ENCODE peak calls at places on chromosome 4, in seven cellular contexts. One of them, this sample, is unnamed.

GRCh38 chr4:1511441-1512041 is 105.3 kb upstream of the NKX1-1 start:
- DNase-seq in smooth muscle cell of the brain vasculature: peak; percentile 44
- DNase-seq in H7: peak; percentile 89
- DNase-seq in neural progenitor cell: no peak
- DNase-seq in fibroblast of lung: peak; percentile 67
- DNase-seq in effector CD8-positive, alpha-beta T cell: peak; percentile 7
- DNase-seq in endothelial cell: no peak
- DNase-seq in this sample: no peak

GRCh38 chr4:137631605-137632004 is 99.3 kb upstream of the PCDH18 start:
- DNase-seq in fibroblast of lung: no peak
- DNase-seq in endothelial cell: no peak
- DNase-seq in smooth muscle cell of the brain vasculature: no peak
- DNase-seq in effector CD8-positive, alpha-beta T cell: no peak
- DNase-seq in H7: no peak
- DNase-seq in neural progenitor cell: no peak
- DNase-seq in this sample: no peak

GRCh38 chr4:7417639-7418038 is 17.1 kb downstream of the PSAPL1 start:
- DNase-seq in H7: no peak
- DNase-seq in neural progenitor cell: no peak
- DNase-seq in endothelial cell: no peak
- DNase-seq in effector CD8-positive, alpha-beta T cell: no peak
- DNase-seq in fibroblast of lung: no peak
- DNase-seq in smooth muscle cell of the brain vasculature: no peak
- DNase-seq in this sample: no peak

GRCh38 chr4:24807611-24808010 is 12.2 kb downstream of the SOD3 start:
- DNase-seq in neural progenitor cell: no peak
- DNase-seq in endothelial cell: no peak
- DNase-seq in H7: no peak
- DNase-seq in effector CD8-positive, alpha-beta T cell: no peak
- DNase-seq in fibroblast of lung: no peak
- DNase-seq in smooth muscle cell of the brain vasculature: no peak
- DNase-seq in this sample: no peak

GRCh38 chr4:8050555-8051206 is 107.9 kb downstream of the ABLIM2 start:
- DNase-seq in smooth muscle cell of the brain vasculature: peak; percentile 21
- DNase-seq in endothelial cell: no peak
- DNase-seq in neural progenitor cell: no peak
- DNase-seq in effector CD8-positive, alpha-beta T cell: no peak
- DNase-seq in fibroblast of lung: peak; percentile 52
- DNase-seq in H7: peak; percentile 87
- DNase-seq in this sample: no peak

GRCh38 chr4:23097251-23097650 is 404.5 kb downstream of the GBA3 start:
- DNase-seq in fibroblast of lung: peak; percentile 72
- DNase-seq in endothelial cell: no peak
- DNase-seq in effector CD8-positive, alpha-beta T cell: no peak
- DNase-seq in smooth muscle cell of the brain vasculature: no peak
- DNase-seq in neural progenitor cell: no peak
- DNase-seq in H7: no peak
- DNase-seq in this sample: no peak

GRCh38 chr4:70670332-70671014 is 4.2 kb upstream of the JCHAIN start:
- DNase-seq in neural progenitor cell: no peak
- DNase-seq in effector CD8-positive, alpha-beta T cell: no peak
- DNase-seq in smooth muscle cell of the brain vasculature: no peak
- DNase-seq in H7: no peak
- DNase-seq in fibroblast of lung: peak; percentile 16
- DNase-seq in endothelial cell: no peak
- DNase-seq in this sample: no peak

GRCh38 chr4:28248269-28248668 is 1387.6 kb downstream of the STIM2 start:
- DNase-seq in neural progenitor cell: no peak
- DNase-seq in effector CD8-positive, alpha-beta T cell: no peak
- DNase-seq in H7: no peak
- DNase-seq in smooth muscle cell of the brain vasculature: no peak
- DNase-seq in endothelial cell: no peak
- DNase-seq in fibroblast of lung: no peak
- DNase-seq in this sample: no peak

GRCh38 chr4:76620723-76621463 is 185.9 kb downstream of the SHROOM3 start:
- DNase-seq in neural progenitor cell: no peak
- DNase-seq in effector CD8-positive, alpha-beta T cell: no peak
- DNase-seq in endothelial cell: no peak
- DNase-seq in H7: no peak
- DNase-seq in smooth muscle cell of the brain vasculature: no peak
- DNase-seq in fibroblast of lung: no peak
- DNase-seq in this sample: no peak

GRCh38 chr4:136769717-136770116 is 762.6 kb downstream of the PCDH18 start:
- DNase-seq in endothelial cell: no peak
- DNase-seq in effector CD8-positive, alpha-beta T cell: no peak
- DNase-seq in H7: no peak
- DNase-seq in smooth muscle cell of the brain vasculature: no peak
- DNase-seq in fibroblast of lung: no peak
- DNase-seq in neural progenitor cell: no peak
- DNase-seq in this sample: no peak

GRCh38 chr4:179803857-179804256 is 2361.6 kb upstream of the AGA start:
- DNase-seq in endothelial cell: no peak
- DNase-seq in effector CD8-positive, alpha-beta T cell: no peak
- DNase-seq in neural progenitor cell: no peak
- DNase-seq in fibroblast of lung: peak; percentile 21
- DNase-seq in H7: no peak
- DNase-seq in smooth muscle cell of the brain vasculature: no peak
- DNase-seq in this sample: no peak

GRCh38 chr4:120921456-120922389 is 803 bp downstream of the PRDM5 start:
- DNase-seq in smooth muscle cell of the brain vasculature: no peak
- DNase-seq in endothelial cell: peak; percentile 66
- DNase-seq in neural progenitor cell: peak; percentile 69
- DNase-seq in H7: peak; percentile 69
- DNase-seq in effector CD8-positive, alpha-beta T cell: peak; percentile 19
- DNase-seq in fibroblast of lung: peak; percentile 71
- DNase-seq in this sample: no peak

GRCh38 chr4:52107745-52108144 is 56.6 kb downstream of the SPATA18 start:
- DNase-seq in endothelial cell: no peak
- DNase-seq in effector CD8-positive, alpha-beta T cell: no peak
- DNase-seq in smooth muscle cell of the brain vasculature: no peak
- DNase-seq in H7: no peak
- DNase-seq in neural progenitor cell: no peak
- DNase-seq in fibroblast of lung: no peak
- DNase-seq in this sample: no peak

GRCh38 chr4:55758570-55758969 is 61.0 kb upstream of the EXOC1L start:
- DNase-seq in endothelial cell: no peak
- DNase-seq in H7: no peak
- DNase-seq in effector CD8-positive, alpha-beta T cell: no peak
- DNase-seq in smooth muscle cell of the brain vasculature: no peak
- DNase-seq in fibroblast of lung: no peak
- DNase-seq in neural progenitor cell: no peak
- DNase-seq in this sample: no peak

GRCh38 chr4:28267166-28267565 is 1406.5 kb downstream of the STIM2 start:
- DNase-seq in endothelial cell: no peak
- DNase-seq in effector CD8-positive, alpha-beta T cell: no peak
- DNase-seq in fibroblast of lung: no peak
- DNase-seq in neural progenitor cell: no peak
- DNase-seq in smooth muscle cell of the brain vasculature: no peak
- DNase-seq in H7: no peak
- DNase-seq in this sample: no peak

GRCh38 chr4:175453456-175453855 is 358.6 kb downstream of the GPM6A start:
- DNase-seq in neural progenitor cell: no peak
- DNase-seq in smooth muscle cell of the brain vasculature: no peak
- DNase-seq in fibroblast of lung: no peak
- DNase-seq in effector CD8-positive, alpha-beta T cell: no peak
- DNase-seq in H7: no peak
- DNase-seq in endothelial cell: no peak
- DNase-seq in this sample: no peak

GRCh38 chr4:139521764-139522373 is 34.1 kb downstream of the SETD7 start:
- DNase-seq in smooth muscle cell of the brain vasculature: no peak
- DNase-seq in neural progenitor cell: no peak
- DNase-seq in effector CD8-positive, alpha-beta T cell: no peak
- DNase-seq in fibroblast of lung: no peak
- DNase-seq in H7: no peak
- DNase-seq in endothelial cell: no peak
- DNase-seq in this sample: no peak

GRCh38 chr4:37892641-37893040 is 1.8 kb downstream of the TBC1D1 start:
- DNase-seq in fibroblast of lung: no peak
- DNase-seq in neural progenitor cell: no peak
- DNase-seq in H7: no peak
- DNase-seq in endothelial cell: no peak
- DNase-seq in smooth muscle cell of the brain vasculature: no peak
- DNase-seq in effector CD8-positive, alpha-beta T cell: peak; percentile 3
- DNase-seq in this sample: no peak

GRCh38 chr4:175418511-175418910 is 393.6 kb downstream of the GPM6A start:
- DNase-seq in endothelial cell: no peak
- DNase-seq in neural progenitor cell: no peak
- DNase-seq in H7: no peak
- DNase-seq in fibroblast of lung: no peak
- DNase-seq in smooth muscle cell of the brain vasculature: no peak
- DNase-seq in effector CD8-positive, alpha-beta T cell: no peak
- DNase-seq in this sample: no peak

GRCh38 chr4:121654738-121655137 is 42.0 kb downstream of the ANXA5 start:
- DNase-seq in neural progenitor cell: no peak
- DNase-seq in H7: no peak
- DNase-seq in smooth muscle cell of the brain vasculature: no peak
- DNase-seq in endothelial cell: no peak
- DNase-seq in effector CD8-positive, alpha-beta T cell: no peak
- DNase-seq in fibroblast of lung: no peak
- DNase-seq in this sample: no peak

GRCh38 chr4:25378130-25378743 is 1.2 kb downstream of the ANAPC4 start:
- DNase-seq in H7: peak; percentile 29
- DNase-seq in endothelial cell: no peak
- DNase-seq in fibroblast of lung: no peak
- DNase-seq in neural progenitor cell: no peak
- DNase-seq in smooth muscle cell of the brain vasculature: no peak
- DNase-seq in effector CD8-positive, alpha-beta T cell: no peak
- DNase-seq in this sample: no peak

GRCh38 chr4:71184195-71184781 is 154.5 kb upstream of the SLC4A4 start:
- DNase-seq in effector CD8-positive, alpha-beta T cell: no peak
- DNase-seq in smooth muscle cell of the brain vasculature: no peak
- DNase-seq in fibroblast of lung: peak; percentile 76
- DNase-seq in H7: peak; percentile 58
- DNase-seq in endothelial cell: peak; percentile 17
- DNase-seq in neural progenitor cell: peak; percentile 70
- DNase-seq in this sample: peak; percentile 15

GRCh38 chr4:101599620-101600019 is 190.9 kb upstream of the BANK1 start:
- DNase-seq in H7: no peak
- DNase-seq in smooth muscle cell of the brain vasculature: no peak
- DNase-seq in effector CD8-positive, alpha-beta T cell: no peak
- DNase-seq in fibroblast of lung: peak; percentile 71
- DNase-seq in endothelial cell: no peak
- DNase-seq in neural progenitor cell: no peak
- DNase-seq in this sample: no peak

GRCh38 chr4:52368895-52369294 is 290.2 kb downstream of the USP46 start:
- DNase-seq in endothelial cell: no peak
- DNase-seq in H7: no peak
- DNase-seq in smooth muscle cell of the brain vasculature: no peak
- DNase-seq in effector CD8-positive, alpha-beta T cell: no peak
- DNase-seq in fibroblast of lung: no peak
- DNase-seq in neural progenitor cell: no peak
- DNase-seq in this sample: no peak

GRCh38 chr4:169225812-169226211 is 44.9 kb downstream of the SH3RF1 start:
- DNase-seq in fibroblast of lung: no peak
- DNase-seq in neural progenitor cell: no peak
- DNase-seq in effector CD8-positive, alpha-beta T cell: no peak
- DNase-seq in endothelial cell: no peak
- DNase-seq in smooth muscle cell of the brain vasculature: no peak
- DNase-seq in H7: no peak
- DNase-seq in this sample: peak; percentile 55

GRCh38 chr4:65495439-65495838 is 174.8 kb downstream of the EPHA5 start:
- DNase-seq in fibroblast of lung: no peak
- DNase-seq in H7: no peak
- DNase-seq in endothelial cell: no peak
- DNase-seq in neural progenitor cell: no peak
- DNase-seq in smooth muscle cell of the brain vasculature: no peak
- DNase-seq in effector CD8-positive, alpha-beta T cell: no peak
- DNase-seq in this sample: no peak

GRCh38 chr4:2256781-2257191 is 5.1 kb downstream of the MXD4 start:
- DNase-seq in fibroblast of lung: no peak
- DNase-seq in effector CD8-positive, alpha-beta T cell: no peak
- DNase-seq in smooth muscle cell of the brain vasculature: no peak
- DNase-seq in H7: peak; percentile 37
- DNase-seq in endothelial cell: peak; percentile 2
- DNase-seq in neural progenitor cell: no peak
- DNase-seq in this sample: no peak

GRCh38 chr4:48467891-48468290 is 15.3 kb upstream of the SLC10A4 start:
- DNase-seq in neural progenitor cell: no peak
- DNase-seq in smooth muscle cell of the brain vasculature: no peak
- DNase-seq in endothelial cell: no peak
- DNase-seq in H7: no peak
- DNase-seq in fibroblast of lung: no peak
- DNase-seq in effector CD8-positive, alpha-beta T cell: no peak
- DNase-seq in this sample: no peak

GRCh38 chr4:7134737-7135388 is 57.5 kb upstream of the SORCS2 start:
- DNase-seq in smooth muscle cell of the brain vasculature: peak; percentile 83
- DNase-seq in H7: no peak
- DNase-seq in fibroblast of lung: peak; percentile 94
- DNase-seq in neural progenitor cell: no peak
- DNase-seq in effector CD8-positive, alpha-beta T cell: no peak
- DNase-seq in endothelial cell: no peak
- DNase-seq in this sample: no peak

GRCh38 chr4:117157360-117157759 is 72.0 kb upstream of the TRAM1L1 start:
- DNase-seq in effector CD8-positive, alpha-beta T cell: no peak
- DNase-seq in endothelial cell: no peak
- DNase-seq in fibroblast of lung: no peak
- DNase-seq in H7: no peak
- DNase-seq in smooth muscle cell of the brain vasculature: no peak
- DNase-seq in neural progenitor cell: no peak
- DNase-seq in this sample: no peak

GRCh38 chr4:185128272-185129119 is 14.6 kb upstream of the SLC25A4 start:
- DNase-seq in fibroblast of lung: no peak
- DNase-seq in H7: peak; percentile 91
- DNase-seq in smooth muscle cell of the brain vasculature: no peak
- DNase-seq in neural progenitor cell: peak; percentile 69
- DNase-seq in effector CD8-positive, alpha-beta T cell: no peak
- DNase-seq in endothelial cell: peak; percentile 36
- DNase-seq in this sample: no peak

GRCh38 chr4:76105652-76106051 is 31.1 kb downstream of the ART3 start:
- DNase-seq in neural progenitor cell: no peak
- DNase-seq in H7: no peak
- DNase-seq in endothelial cell: no peak
- DNase-seq in effector CD8-positive, alpha-beta T cell: no peak
- DNase-seq in smooth muscle cell of the brain vasculature: no peak
- DNase-seq in fibroblast of lung: no peak
- DNase-seq in this sample: no peak

GRCh38 chr4:113383111-113383785 is 333.8 kb downstream of the ANK2 start:
- DNase-seq in endothelial cell: no peak
- DNase-seq in H7: no peak
- DNase-seq in neural progenitor cell: no peak
- DNase-seq in fibroblast of lung: peak; percentile 86
- DNase-seq in smooth muscle cell of the brain vasculature: no peak
- DNase-seq in effector CD8-positive, alpha-beta T cell: no peak
- DNase-seq in this sample: no peak

GRCh38 chr4:53019485-53020382 is 157.6 kb downstream of the RASL11B start:
- DNase-seq in endothelial cell: no peak
- DNase-seq in effector CD8-positive, alpha-beta T cell: no peak
- DNase-seq in H7: no peak
- DNase-seq in smooth muscle cell of the brain vasculature: no peak
- DNase-seq in neural progenitor cell: no peak
- DNase-seq in fibroblast of lung: peak; percentile 69
- DNase-seq in this sample: no peak

GRCh38 chr4:1711055-1711905 is 839 bp downstream of the SLBP start:
- DNase-seq in fibroblast of lung: peak; percentile 55
- DNase-seq in smooth muscle cell of the brain vasculature: no peak
- DNase-seq in H7: no peak
- DNase-seq in neural progenitor cell: peak; percentile 68
- DNase-seq in effector CD8-positive, alpha-beta T cell: no peak
- DNase-seq in endothelial cell: peak; percentile 44
- DNase-seq in this sample: no peak

GRCh38 chr4:80336582-80336981 is 1.1 kb downstream of the CFAP299 start:
- DNase-seq in effector CD8-positive, alpha-beta T cell: no peak
- DNase-seq in H7: peak; percentile 54
- DNase-seq in endothelial cell: peak; percentile 33
- DNase-seq in neural progenitor cell: peak; percentile 63
- DNase-seq in fibroblast of lung: peak; percentile 40
- DNase-seq in smooth muscle cell of the brain vasculature: no peak
- DNase-seq in this sample: no peak

GRCh38 chr4:1789552-1789951 is 3.5 kb upstream of the FGFR3 start:
- DNase-seq in neural progenitor cell: no peak
- DNase-seq in H7: peak; percentile 66
- DNase-seq in smooth muscle cell of the brain vasculature: no peak
- DNase-seq in fibroblast of lung: no peak
- DNase-seq in endothelial cell: no peak
- DNase-seq in effector CD8-positive, alpha-beta T cell: no peak
- DNase-seq in this sample: no peak

GRCh38 chr4:107243141-107243779 is 207.1 kb upstream of the DKK2 start:
- DNase-seq in neural progenitor cell: no peak
- DNase-seq in fibroblast of lung: no peak
- DNase-seq in smooth muscle cell of the brain vasculature: no peak
- DNase-seq in H7: no peak
- DNase-seq in endothelial cell: no peak
- DNase-seq in effector CD8-positive, alpha-beta T cell: no peak
- DNase-seq in this sample: no peak